ENCODE peak calls at places on chromosomes 11 and 22, in six cellular contexts. W is T-cell, O is sigmoid colon, J is AG04450, P is fibroblast of the conjunctiva, K is Panc1. Q is an unnamed sample.

GRCh38 chr11:3189886-3190583 is 24.9 kb upstream of the OSBPL5 start:
- DNase-seq in W (no peak), O (peak), J (no peak), P (no peak), K (no peak), Q (no peak)

GRCh38 chr22:41915035-41915782 is at the start of gene SHISA8:
- DNase-seq in W (peak), O (no peak), J (no peak), P (no peak), K (no peak), Q (peak)

GRCh38 chr22:30919973-30920372 is 48.6 kb downstream of the MORC2 start:
- DNase-seq in W (no peak), O (peak), J (no peak), P (no peak), K (no peak), Q (no peak)

GRCh38 chr11:20127671-20128527 is 32.4 kb downstream of the DBX1 start:
- DNase-seq in W (peak), O (peak), J (peak), P (peak), K (no peak), Q (peak)

GRCh38 chr11:76856111-76856510 is 4.6 kb upstream of the ACER3 start:
- DNase-seq in W (no peak), O (no peak), J (no peak), P (no peak), K (no peak), Q (no peak)

GRCh38 chr22:36958366-36958765 is 44.9 kb downstream of the CSF2RB start:
- DNase-seq in W (no peak), O (no peak), J (no peak), P (no peak), K (no peak), Q (no peak)

GRCh38 chr22:40797427-40797826 is 21.7 kb downstream of the SLC25A17 start:
- DNase-seq in W (no peak), O (no peak), J (peak), P (no peak), K (no peak), Q (no peak)

GRCh38 chr11:100673063-100673462 is 14.0 kb upstream of the ARHGAP42 start:
- DNase-seq in W (no peak), O (no peak), J (no peak), P (no peak), K (no peak), Q (no peak)

GRCh38 chr11:63839508-63840355 is 822 bp downstream of the MARK2 start:
- DNase-seq in W (no peak), O (peak), J (no peak), P (no peak), K (no peak), Q (no peak)

GRCh38 chr11:48148749-48149148 is 67.9 kb upstream of the OR4B1 start:
- DNase-seq in W (no peak), O (no peak), J (no peak), P (no peak), K (no peak), Q (no peak)

GRCh38 chr22:50674606-50675552 is 2.3 kb downstream of the SHANK3 start:
- DNase-seq in W (no peak), O (no peak), J (no peak), P (no peak), K (no peak), Q (no peak)

GRCh38 chr11:134527382-134528243 is 115.6 kb upstream of the B3GAT1 start:
- DNase-seq in W (no peak), O (peak), J (no peak), P (no peak), K (no peak), Q (no peak)